ENCODE peak calls at places on chromosomes 2 and 18, in five cellular contexts. L is right atrium auricular region, C is breast epithelium, H is Panc1, V is transverse colon. O is an unnamed sample.

GRCh38 chr2:233912799-233913423 is 4.3 kb upstream of the TRPM8 start:
- DNase-seq in H (no peak), V (no peak), C (no peak), L (no peak), O (no peak)

GRCh38 chr18:22465859-22466602 is 48.3 kb upstream of the CTAGE1 start:
- DNase-seq in L (peak), C (no peak), V (no peak), H (peak), O (no peak)

GRCh38 chr2:45771251-45771650 is 119.8 kb downstream of the PRKCE start:
- DNase-seq in C (no peak), H (no peak), V (peak), L (peak), O (no peak)

GRCh38 chr18:49178736-49179135 is 228.0 kb upstream of the SMAD7 start:
- DNase-seq in C (no peak), L (no peak), H (no peak), V (no peak), O (peak)

GRCh38 chr2:208466133-208466919 is 59.7 kb downstream of the PTH2R start:
- DNase-seq in V (no peak), L (no peak), C (no peak), H (peak), O (peak)

GRCh38 chr2:133561045-133561852 is 7.0 kb downstream of the NCKAP5 start:
- DNase-seq in H (no peak), L (no peak), V (no peak), C (no peak), O (no peak)

GRCh38 chr2:187078297-187078696 is 229.3 kb upstream of the ZSWIM2 start:
- DNase-seq in C (no peak), H (no peak), L (no peak), V (no peak), O (no peak)

GRCh38 chr2:15302154-15302553 is 259.0 kb downstream of the NBAS start:
- DNase-seq in V (no peak), H (no peak), C (no peak), L (no peak), O (no peak)

GRCh38 chr18:57771626-57772025 is 31.5 kb downstream of the ATP8B1 start:
- DNase-seq in H (no peak), L (no peak), V (no peak), C (no peak), O (no peak)

GRCh38 chr18:183769-184168 is 25.4 kb downstream of the USP14 start:
- DNase-seq in H (no peak), V (no peak), L (no peak), C (no peak), O (no peak)

GRCh38 chr2:36374586-36374985 is 19.0 kb downstream of the CRIM1 start:
- DNase-seq in V (no peak), L (no peak), H (no peak), C (no peak), O (no peak)

GRCh38 chr2:10909050-10909995 is 2.4 kb upstream of the KCNF1 start:
- DNase-seq in C (no peak), L (no peak), V (no peak), H (no peak), O (no peak)
- TF ChIP-seq CTCF in C (no peak), L (peak), V (no peak), H (peak), O (no peak)

GRCh38 chr2:224843141-224843540 is 127.0 kb upstream of the CCDC195 start:
- DNase-seq in C (no peak), L (no peak), V (no peak), H (no peak), O (no peak)

GRCh38 chr2:224847961-224848850 is 132.0 kb upstream of the CCDC195 start:
- DNase-seq in L (no peak), H (no peak), V (no peak), C (peak), O (no peak)

GRCh38 chr2:224849264-224849663 is 133.1 kb upstream of the CCDC195 start:
- DNase-seq in L (no peak), V (no peak), C (no peak), H (no peak), O (no peak)

GRCh38 chr2:224850081-224850480 is 133.9 kb upstream of the CCDC195 start:
- DNase-seq in V (no peak), H (no peak), L (no peak), C (no peak), O (no peak)

DNA sequence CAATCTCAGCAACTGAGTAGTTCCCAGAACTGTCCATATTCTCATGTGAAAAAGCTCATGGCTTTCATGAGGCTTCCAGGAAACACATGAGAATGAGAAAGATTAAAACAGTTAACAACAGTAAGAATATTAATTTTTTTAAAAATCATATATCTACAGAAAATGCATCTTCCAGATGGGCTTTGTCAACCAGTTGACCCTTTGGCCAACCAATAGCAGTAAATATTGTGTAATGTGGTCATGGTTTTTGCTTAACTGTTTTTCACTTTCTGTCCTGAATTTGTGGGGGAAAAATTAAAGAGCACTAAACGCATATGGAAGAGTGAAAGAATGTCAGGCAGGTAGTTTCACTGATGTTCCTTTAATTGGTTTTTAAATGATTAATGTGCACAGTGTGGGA is 131.3 kb upstream of the CCDC195 start:
- DNase-seq in H (no peak), C (no peak), L (no peak), V (no peak), O (no peak)
- H3K27ac ChIP-seq in H (no peak), C (no peak), L (no peak), V (no peak), O (no peak)

GRCh38 chr2:240595381-240596079 is 9.0 kb downstream of the CAPN10 start:
- DNase-seq in V (peak), C (peak), L (no peak), H (no peak), O (peak)
- TF ChIP-seq CTCF in V (no peak), C (no peak), L (peak), H (no peak), O (no peak)

GRCh38 chr2:120348134-120349103 is 2.5 kb downstream of the INHBB start:
- DNase-seq in L (no peak), H (no peak), C (no peak), V (no peak), O (no peak)
- H3K27ac ChIP-seq in L (no peak), H (peak), C (peak), V (no peak), O (no peak)

DNA sequence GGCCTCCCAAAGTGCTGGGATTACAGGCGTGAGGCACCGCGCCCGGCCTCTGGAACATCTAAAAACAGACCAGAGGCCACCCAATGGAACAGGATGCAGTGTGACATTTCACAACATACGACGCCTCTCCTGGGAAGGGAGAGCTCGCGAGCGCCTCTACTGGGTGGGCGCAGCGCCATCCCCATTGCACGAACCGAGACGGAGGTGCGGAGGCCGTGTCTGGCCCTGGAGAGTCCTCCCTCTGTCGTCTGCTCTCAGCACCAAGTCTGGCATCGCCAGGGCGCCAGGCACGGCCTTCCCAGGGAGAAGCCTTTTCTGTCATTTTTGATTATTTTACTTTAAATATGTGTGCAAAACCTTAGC is 9.4 kb upstream of the GBX2 start:
- DNase-seq in H (no peak), V (peak), L (no peak), C (no peak), O (no peak)
- TF ChIP-seq CTCF in H (peak), V (no peak), L (no peak), C (no peak), O (no peak)

O was measured in pancreas.